ENCODE peak calls at places on chromosome 12, in four cellular contexts. A, W, S and P are unnamed samples.

GRCh38 chr12:76449572-76449971 is 101.4 kb upstream of the BBS10 start:
- DNase-seq in A (no peak), W (no peak), S (no peak), P (peak)

GRCh38 chr12:90152897-90153624 is 444.4 kb upstream of the ATP2B1 start:
- DNase-seq in A (no peak), S (no peak), W (no peak), P (peak)

GRCh38 chr12:90628213-90628612 is 326.8 kb downstream of the CCER1 start:
- DNase-seq in W (no peak), A (no peak), S (no peak), P (no peak)

GRCh38 chr12:41507286-41507685 is 319.2 kb downstream of the PDZRN4 start:
- DNase-seq in A (no peak), S (no peak), W (no peak), P (no peak)

GRCh38 chr12:57527184-57527583 is 4.6 kb downstream of the MBD6 start:
- DNase-seq in S (no peak), A (no peak), W (no peak), P (no peak)

GRCh38 chr12:6146951-6147350 is 22.5 kb upstream of the VWF start:
- DNase-seq in A (no peak), S (no peak), W (no peak), P (no peak)

GRCh38 chr12:106138279-106138645 is 492 bp downstream of the NUAK1 start:
- DNase-seq in W (peak), S (no peak), A (peak), P (no peak)

GRCh38 chr12:121188227-121188626 is 21.7 kb upstream of the P2RX4 start:
- DNase-seq in S (no peak), W (no peak), A (no peak), P (no peak)

GRCh38 chr12:1691123-1692007 is 495 bp downstream of the ADIPOR2 start:
- DNase-seq in A (peak), S (no peak), W (peak), P (peak)

GRCh38 chr12:6547987-6548386 is 7.9 kb downstream of the IFFO1 start:
- DNase-seq in A (no peak), W (no peak), S (peak), P (no peak)

GRCh38 chr12:118052324-118053070 is 8.5 kb downstream of the WSB2 start:
- DNase-seq in W (peak), A (no peak), S (peak), P (peak)

GRCh38 chr12:39505025-39505424 is 62.1 kb upstream of the KIF21A start:
- DNase-seq in W (no peak), S (no peak), A (no peak), P (no peak)

GRCh38 chr12:96140110-96140509 is 54.1 kb upstream of the ELK3 start:
- DNase-seq in W (no peak), S (no peak), A (no peak), P (peak)

GRCh38 chr12:28026701-28027100 is 54.2 kb upstream of the PTHLH start:
- DNase-seq in W (no peak), A (no peak), S (no peak), P (no peak)

GRCh38 chr12:109804820-109805761 is 28.1 kb downstream of the TRPV4 start:
- DNase-seq in A (peak), W (peak), S (no peak), P (peak)

GRCh38 chr12:75825686-75826085 is 205.9 kb downstream of the PHLDA1 start:
- DNase-seq in S (no peak), W (no peak), A (no peak), P (peak)

GRCh38 chr12:14989790-14990189 is 16.9 kb downstream of the PDE6H start:
- DNase-seq in S (no peak), W (no peak), A (no peak), P (no peak)

DNA sequence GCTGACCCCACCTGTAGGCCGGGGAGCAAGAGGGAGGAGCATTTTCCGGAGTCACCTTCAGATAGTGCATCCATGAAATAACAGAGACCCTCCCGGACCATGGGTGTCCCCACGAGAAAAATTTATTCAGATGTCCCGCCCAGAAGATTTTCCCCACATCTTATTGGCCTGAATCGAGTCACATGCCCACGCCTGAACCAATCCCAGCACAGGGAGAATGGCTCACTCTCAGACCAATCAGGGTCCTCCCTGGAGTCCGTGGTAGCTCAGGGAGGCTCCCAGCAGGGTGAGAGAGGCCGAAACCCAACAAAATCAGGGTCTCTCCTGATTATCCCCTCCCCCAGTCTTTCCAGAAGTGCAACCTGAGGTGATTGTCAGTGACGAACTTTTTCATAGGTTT is 16.4 kb upstream of the NCOR2 start:
- DNase-seq in W (no peak), A (no peak), S (no peak), P (no peak)
- H3K4me3 ChIP-seq in W (no peak), A (no peak), S (no peak), P (no peak)

DNA sequence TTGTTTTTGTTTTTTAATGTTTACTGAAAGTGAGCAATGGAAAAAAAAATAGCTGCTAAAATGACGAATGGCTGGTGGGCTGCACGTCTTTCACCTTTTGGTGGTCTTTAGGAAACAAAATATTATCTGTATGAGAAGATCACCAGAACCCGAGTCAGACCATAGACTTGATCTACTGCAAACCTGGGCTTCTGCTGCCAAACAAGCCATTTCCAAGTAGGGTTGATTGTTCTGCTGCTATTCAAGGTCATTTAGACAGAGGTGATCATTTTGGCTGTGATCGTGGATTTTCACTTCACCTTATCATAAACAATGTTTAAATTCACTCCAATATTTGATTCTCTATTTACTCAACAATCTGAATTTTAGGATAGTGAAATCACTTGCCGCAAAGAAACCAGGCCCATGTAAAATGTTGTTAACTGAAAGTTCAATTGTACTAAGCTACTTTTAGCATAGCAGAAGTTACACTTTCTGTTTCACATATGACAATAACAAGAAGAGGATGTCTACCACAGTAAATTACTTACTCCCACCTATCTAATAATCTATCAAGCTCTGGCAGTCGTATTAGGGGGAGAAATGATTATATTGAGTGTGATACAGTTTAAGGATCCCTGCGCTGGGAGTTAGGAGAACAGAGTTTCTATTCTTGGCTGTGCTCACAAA is 66.7 kb upstream of the CAND1 start:
- DNase-seq in S (no peak), A (no peak), W (no peak), P (no peak)
- H3K4me3 ChIP-seq in S (no peak), A (no peak), W (no peak), P (no peak)

GRCh38 chr12:31021181-31021580 is 52.5 kb upstream of the DDX11 start:
- DNase-seq in A (no peak), W (no peak), S (peak), P (no peak)

GRCh38 chr12:31019561-31020308 is 53.9 kb upstream of the DDX11 start:
- DNase-seq in S (peak), A (no peak), W (peak), P (no peak)

GRCh38 chr12:31023271-31023724 is 50.4 kb upstream of the DDX11 start:
- DNase-seq in S (peak), W (peak), A (no peak), P (no peak)

GRCh38 chr12:31020385-31021166 is 53.1 kb upstream of the DDX11 start:
- DNase-seq in W (peak), A (no peak), S (peak), P (no peak)

DNA sequence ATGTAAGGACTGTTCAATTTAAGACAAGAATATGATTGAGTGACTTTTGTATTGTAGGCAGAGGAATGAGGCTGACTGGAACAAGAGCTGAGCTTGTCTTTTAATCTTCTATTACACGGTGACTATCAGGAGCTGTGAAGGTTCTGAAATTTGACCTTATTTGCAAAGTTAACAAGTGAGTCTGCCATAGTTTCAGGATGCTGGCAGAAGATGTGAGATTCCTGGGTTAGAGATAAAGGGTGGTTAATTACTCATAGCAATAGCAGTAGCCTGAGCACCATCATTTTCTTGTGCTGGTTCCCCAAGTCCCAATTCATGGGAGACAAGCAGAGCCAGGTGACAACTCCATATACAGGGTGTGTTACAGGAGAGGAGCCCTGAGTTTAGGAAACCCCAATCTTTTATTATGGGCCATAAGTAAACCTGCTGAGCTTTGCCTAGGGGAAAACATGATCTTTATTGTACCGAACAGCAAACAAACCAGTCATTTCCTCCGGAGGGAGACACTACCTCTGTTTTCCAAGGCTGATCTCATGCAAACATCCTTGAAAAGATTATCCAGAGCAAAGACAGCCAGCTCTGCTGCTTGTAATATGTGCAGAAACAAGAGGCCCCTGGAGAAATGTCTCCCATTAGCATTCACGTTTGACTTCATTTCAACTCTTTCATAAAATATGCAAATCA is 51.7 kb upstream of the DDX11 start:
- DNase-seq in A (no peak), S (peak), W (no peak), P (no peak)
- H3K4me3 ChIP-seq in A (no peak), S (no peak), W (no peak), P (no peak)

GRCh38 chr12:64171715-64172114 is 50.4 kb downstream of the KICS2 start:
- DNase-seq in S (no peak), W (no peak), A (no peak), P (peak)
- H3K4me3 ChIP-seq in S (no peak), W (no peak), A (no peak), P (no peak)

GRCh38 chr12:51852404-51853137 is 4.1 kb upstream of the FIGNL2 start:
- DNase-seq in S (no peak), W (no peak), A (no peak), P (no peak)

GRCh38 chr12:51860986-51861385 is 12.5 kb upstream of the FIGNL2 start:
- DNase-seq in A (no peak), S (no peak), W (no peak), P (no peak)

GRCh38 chr12:51851408-51852097 is 3.0 kb upstream of the FIGNL2 start:
- DNase-seq in W (no peak), A (no peak), S (no peak), P (no peak)

GRCh38 chr12:51850933-51851244 is 2.4 kb upstream of the FIGNL2 start:
- DNase-seq in A (no peak), S (no peak), W (no peak), P (no peak)

GRCh38 chr12:51855586-51856428 is 7.3 kb upstream of the FIGNL2 start:
- DNase-seq in A (no peak), S (no peak), W (no peak), P (no peak)
- H3K4me3 ChIP-seq in A (no peak), S (peak), W (no peak), P (no peak)

GRCh38 chr12:83796527-83796926 is 1109.8 kb downstream of the TMTC2 start:
- DNase-seq in A (no peak), S (no peak), W (no peak), P (no peak)

GRCh38 chr12:83802011-83802410 is 1110.6 kb downstream of the SLC6A15 start:
- DNase-seq in W (no peak), A (no peak), S (no peak), P (no peak)

GRCh38 chr12:83805137-83805818 is 1107.3 kb downstream of the SLC6A15 start:
- DNase-seq in S (no peak), A (no peak), W (no peak), P (no peak)

GRCh38 chr12:83805873-83806272 is 1106.7 kb downstream of the SLC6A15 start:
- DNase-seq in W (no peak), S (no peak), A (no peak), P (no peak)

DNA sequence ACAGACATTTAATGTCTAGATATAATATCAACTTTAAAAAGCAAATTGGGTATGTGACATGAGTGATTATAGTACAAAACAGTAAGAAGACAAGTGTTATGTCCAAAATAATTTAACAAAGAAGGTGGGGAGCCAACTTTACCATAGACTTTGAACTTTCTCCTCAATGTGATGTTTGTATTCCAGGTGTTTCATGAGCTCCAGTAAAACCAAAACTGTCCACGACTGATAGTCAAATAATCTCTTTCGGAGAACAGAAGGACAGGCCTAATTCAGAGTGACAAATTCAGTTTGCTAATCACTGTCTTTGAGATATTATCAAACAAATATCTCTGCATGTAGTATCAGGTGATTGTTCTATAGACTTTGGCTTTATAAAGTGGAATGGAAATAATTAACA is 1112.6 kb downstream of the SLC6A15 start:
- DNase-seq in A (no peak), S (no peak), W (no peak), P (no peak)
- H3K4me3 ChIP-seq in A (no peak), S (no peak), W (no peak), P (no peak)

DNA sequence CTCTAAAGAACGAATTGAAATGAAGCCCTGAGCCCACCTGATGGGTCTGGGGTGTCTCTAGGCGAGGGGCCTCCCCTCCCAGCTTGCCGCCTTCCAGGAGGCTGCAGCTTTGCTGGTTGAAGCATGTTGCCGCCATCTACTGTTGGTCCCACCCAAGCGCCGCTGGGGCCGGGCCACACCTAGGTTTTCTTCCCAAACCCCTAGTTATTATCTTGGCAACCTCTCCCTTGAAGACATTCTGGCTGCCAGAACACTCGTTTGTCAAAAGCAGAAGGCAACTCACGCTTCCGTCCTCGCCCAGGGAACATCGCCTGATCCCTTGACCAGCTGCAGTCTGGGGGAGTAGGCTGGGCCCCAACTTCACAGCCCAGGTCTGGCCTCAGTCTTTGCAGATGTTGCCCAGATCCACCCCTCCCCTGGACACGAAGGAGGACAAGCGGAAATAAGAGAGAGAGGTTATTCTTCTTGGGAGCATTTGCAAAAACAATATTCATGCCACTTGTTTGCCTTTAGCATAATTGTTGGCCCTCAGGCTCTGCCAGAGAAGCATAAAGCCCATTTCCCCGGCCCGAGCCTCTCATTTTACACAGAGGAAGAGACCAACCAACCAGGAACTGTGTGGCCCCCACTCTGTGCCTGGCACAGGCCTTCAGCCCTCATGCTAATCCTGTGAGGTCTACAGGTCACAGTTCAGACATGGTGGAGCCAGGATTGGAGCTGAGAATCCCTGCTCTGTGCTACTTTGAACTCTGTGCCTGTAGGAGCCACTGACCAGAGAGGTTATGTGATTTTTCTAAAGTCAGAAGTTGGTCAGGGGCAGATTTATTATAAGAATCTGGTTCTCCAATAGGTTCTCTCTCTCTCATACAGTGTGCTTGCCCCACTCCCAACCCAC is 6.7 kb downstream of the EMP1 start:
- DNase-seq in S (no peak), A (no peak), W (peak), P (peak)
- H3K4me3 ChIP-seq in S (peak), A (no peak), W (no peak), P (no peak)

GRCh38 chr12:104903648-104904423 is 54.3 kb downstream of the SLC41A2 start:
- DNase-seq in S (no peak), W (no peak), A (no peak), P (no peak)
- H3K4me3 ChIP-seq in S (no peak), W (no peak), A (no peak), P (no peak)